ENCODE peak calls at places on chromosomes 6 and 20, in four cellular contexts. Y is effector memory CD8-positive, alpha-beta T cell; H is epithelial cell of esophagus; V is psoas muscle. B is an unnamed sample.

GRCh38 chr20:41141153-41141815 is 3.9 kb downstream of the PLCG1 start:
- DNase-seq in Y (no peak), H (no peak), V (peak; percentile 39), B (no peak)

GRCh38 chr6:121817141-121817540 is 381.7 kb downstream of the GJA1 start:
- DNase-seq in Y (no peak), H (no peak), V (no peak), B (no peak)

GRCh38 chr20:61256819-61257218 is 4.8 kb downstream of the CDH4 start:
- DNase-seq in Y (no peak), H (no peak), V (no peak), B (no peak)

GRCh38 chr6:163179061-163179460 is 235.5 kb upstream of the QKI start:
- DNase-seq in Y (no peak), H (no peak), V (no peak), B (no peak)

GRCh38 chr6:161444464-161444863 is 170.6 kb upstream of the AGPAT4 start:
- DNase-seq in Y (no peak), H (peak; percentile 50), V (peak; percentile 56), B (peak; percentile 81)

GRCh38 chr6:10528170-10528981 is 7.2 kb downstream of the GCNT2 start:
- DNase-seq in Y (no peak), H (peak; percentile 40), V (no peak), B (peak; percentile 83)

GRCh38 chr6:131916847-131917246 is 34.3 kb downstream of the CCN2 start:
- DNase-seq in Y (no peak), H (no peak), V (no peak), B (no peak)

GRCh38 chr6:3526962-3527796 is 70.3 kb upstream of the SLC22A23 start:
- DNase-seq in Y (no peak), H (peak; percentile 92), V (no peak), B (peak; percentile 51)

GRCh38 chr6:44869321-44869897 is 458.7 kb upstream of the RUNX2 start:
- DNase-seq in Y (no peak), H (peak; percentile 7), V (no peak), B (peak; percentile 57)

GRCh38 chr20:35311409-35311808 is 19.2 kb upstream of the FAM83C start:
- DNase-seq in Y (no peak), H (peak; percentile 87), V (no peak), B (peak; percentile 90)

GRCh38 chr6:134373282-134373922 is 55.5 kb upstream of the SGK1 start:
- DNase-seq in Y (no peak), H (peak; percentile 83), V (no peak), B (peak; percentile 65)

GRCh38 chr6:70889270-70889669 is 67.6 kb downstream of the B3GAT2 start:
- DNase-seq in Y (no peak), H (no peak), V (no peak), B (no peak)

GRCh38 chr20:5714261-5715041 is 35.8 kb upstream of the SHLD1 start:
- DNase-seq in Y (peak; percentile 75), H (no peak), V (no peak), B (peak; percentile 45)

GRCh38 chr20:56995157-56995556 is 271.3 kb downstream of the BMP7 start:
- DNase-seq in Y (no peak), H (no peak), V (no peak), B (no peak)

GRCh38 chr20:25624500-25624939 is 706 bp upstream of the NANP start:
- DNase-seq in Y (no peak), H (no peak), V (no peak), B (no peak)

GRCh38 chr6:53095716-53096115 is 30.5 kb downstream of the FBXO9 start:
- DNase-seq in Y (no peak), H (no peak), V (no peak), B (peak; percentile 59)

GRCh38 chr6:12577124-12577845 is 139.3 kb upstream of the PHACTR1 start:
- DNase-seq in Y (no peak), H (peak; percentile 80), V (no peak), B (peak; percentile 91)

GRCh38 chr6:35669441-35669776 is 19.3 kb downstream of the FKBP5 start:
- DNase-seq in Y (no peak), H (no peak), V (no peak), B (no peak)

GRCh38 chr6:35824552-35825192 is 19.5 kb downstream of the LHFPL5 start:
- DNase-seq in Y (no peak), H (no peak), V (no peak), B (no peak)

GRCh38 chr6:142913511-142914047 is 31.4 kb downstream of the HIVEP2 start:
- DNase-seq in Y (peak; percentile 65), H (no peak), V (no peak), B (no peak)

GRCh38 chr6:48078092-48078491 is 32.9 kb downstream of the PTCHD4 start:
- DNase-seq in Y (no peak), H (peak; percentile 83), V (no peak), B (no peak)

B was measured in kidney tubule cell.